ENCODE peak calls at places on chromosomes 7 and 10, in four cellular contexts. O is cardiac muscle cell, K is GM04504, T is A673. F is an unnamed sample.

GRCh38 chr10:95445223-95445836 is 115.8 kb downstream of the SORBS1 start:
- DNase-seq in K (peak), O (peak), T (no peak), F (no peak)

GRCh38 chr10:110494532-110494931 is 3.2 kb upstream of the DUSP5 start:
- DNase-seq in T (no peak), O (no peak), K (no peak), F (no peak)

GRCh38 chr7:77247206-77247850 is 47.7 kb upstream of the FGL2 start:
- DNase-seq in K (peak), O (peak), T (peak), F (peak)

GRCh38 chr7:91826377-91826776 is 54.1 kb downstream of the MTERF1 start:
- DNase-seq in K (peak), T (peak), O (no peak), F (no peak)

GRCh38 chr7:29192811-29193210 is 1.8 kb upstream of the CHN2 start:
- DNase-seq in T (no peak), K (no peak), O (no peak), F (no peak)

GRCh38 chr10:104339469-104340098 is 1.3 kb upstream of the ITPRIP start:
- DNase-seq in K (no peak), T (no peak), O (peak), F (no peak)

GRCh38 chr7:10889266-10889898 is 84.3 kb upstream of the PHF14 start:
- DNase-seq in K (no peak), T (peak), O (peak), F (no peak)

GRCh38 chr10:60732240-60733188 is 45.8 kb upstream of the CDK1 start:
- DNase-seq in O (no peak), K (no peak), T (peak), F (peak)

GRCh38 chr7:134255814-134256213 is 60.9 kb downstream of the SLC35B4 start:
- DNase-seq in K (no peak), T (peak), O (no peak), F (no peak)

GRCh38 chr7:114048386-114049235 is 129.8 kb upstream of the PPP1R3A start:
- DNase-seq in T (peak), O (peak), K (no peak), F (no peak)

GRCh38 chr7:45120-46090 is 147.0 kb upstream of the FAM20C start:
- DNase-seq in K (no peak), T (no peak), O (no peak), F (peak)

GRCh38 chr10:78557433-78557925 is 511.3 kb upstream of the ZMIZ1 start:
- DNase-seq in K (no peak), T (no peak), O (no peak), F (no peak)

F was measured in central memory CD8-positive, alpha-beta T cell.